ENCODE peak calls at places on chromosomes 12 and 14, in four cellular contexts. O is NCI-H1092; F is CD4-positive, alpha-beta memory T cell; Q is H4. W is an unnamed sample.

GRCh38 chr14:21241218-21241819 is 27.9 kb downstream of the HNRNPC start:
- DNase-seq in Q (no peak), O (no peak), F (peak), W (no peak)

GRCh38 chr12:85322715-85323114 is 42.7 kb downstream of the ALX1 start:
- DNase-seq in O (no peak), F (no peak), Q (peak), W (no peak)

GRCh38 chr12:116532428-116532827 is 26.8 kb upstream of the MAP1LC3B2 start:
- DNase-seq in F (no peak), O (no peak), Q (no peak), W (no peak)

GRCh38 chr12:88299567-88300101 is 157.5 kb downstream of the TMTC3 start:
- DNase-seq in F (no peak), Q (peak), O (no peak), W (no peak)

GRCh38 chr12:120642086-120642485 is 1.7 kb downstream of the CABP1 start:
- DNase-seq in Q (no peak), O (no peak), F (no peak), W (no peak)

GRCh38 chr14:35944847-35945246 is 118.7 kb downstream of the BRMS1L start:
- DNase-seq in O (no peak), Q (peak), F (no peak), W (peak)

GRCh38 chr12:122795807-122796206 is 21.4 kb downstream of the CCDC62 start:
- DNase-seq in F (no peak), Q (no peak), O (no peak), W (no peak)

GRCh38 chr14:22973217-22974032 is 8.9 kb downstream of the AJUBA start:
- DNase-seq in Q (peak), F (peak), O (no peak), W (peak)

GRCh38 chr12:43226151-43226550 is 325.9 kb downstream of the ADAMTS20 start:
- DNase-seq in O (no peak), F (no peak), Q (no peak), W (no peak)

GRCh38 chr14:54369343-54369742 is 27.5 kb upstream of the CDKN3 start:
- DNase-seq in F (no peak), O (no peak), Q (no peak), W (no peak)

GRCh38 chr14:96090441-96091148 is 51.4 kb downstream of the C14orf132 start:
- DNase-seq in F (no peak), Q (peak), O (peak), W (no peak)

GRCh38 chr12:124792961-124793441 is 70.7 kb downstream of the SCARB1 start:
- DNase-seq in Q (no peak), O (no peak), F (no peak), W (no peak)

GRCh38 chr12:106113042-106113441 is 25.7 kb downstream of the NUAK1 start:
- DNase-seq in O (no peak), Q (peak), F (no peak), W (no peak)

GRCh38 chr14:22411398-22411797 is 177.6 kb downstream of the DAD1 start:
- DNase-seq in Q (no peak), O (no peak), F (no peak), W (no peak)

GRCh38 chr14:60188115-60188514 is 22.9 kb upstream of the DHRS7 start:
- DNase-seq in Q (no peak), F (no peak), O (peak), W (no peak)

GRCh38 chr14:73718742-73719251 is 4.6 kb upstream of the PNMA1 start:
- DNase-seq in Q (no peak), F (no peak), O (no peak), W (no peak)

GRCh38 chr12:12954361-12954760 is 2.4 kb upstream of the GPRC5D start:
- DNase-seq in F (no peak), O (no peak), Q (no peak), W (no peak)

GRCh38 chr12:11510671-11511070 is 115.3 kb upstream of the PRB2 start:
- DNase-seq in O (no peak), F (no peak), Q (no peak), W (no peak)

GRCh38 chr12:10941916-10942607 is 3.0 kb upstream of the TAS2R14 start:
- DNase-seq in Q (peak), F (no peak), O (no peak), W (peak)

GRCh38 chr12:989751-990278 is 1.2 kb upstream of the ERC1 start:
- DNase-seq in Q (peak), O (peak), F (no peak), W (peak)

GRCh38 chr12:11798856-11799530 is 149.5 kb downstream of the ETV6 start:
- DNase-seq in O (no peak), Q (peak), F (no peak), W (peak)

GRCh38 chr14:75279739-75280447 is 1.3 kb downstream of the FOS start:
- DNase-seq in F (peak), Q (no peak), O (no peak), W (no peak)

GRCh38 chr12:104049278-104050257 is at the start of gene GLT8D2:
- DNase-seq in O (no peak), F (no peak), Q (peak), W (no peak)

GRCh38 chr14:105153331-105153731 is 15.2 kb downstream of the JAG2 start:
- DNase-seq in F (no peak), O (no peak), Q (no peak), W (no peak)

GRCh38 chr14:103361868-103362267 is 23.3 kb upstream of the MARK3 start:
- DNase-seq in F (no peak), Q (peak), O (no peak), W (no peak)

GRCh38 chr12:124175731-124176130 is 119.2 kb upstream of the RFLNA start:
- DNase-seq in Q (no peak), F (no peak), O (no peak), W (no peak)

GRCh38 chr12:48198619-48198973 is 4.5 kb downstream of the OR10AD1 start:
- DNase-seq in F (no peak), Q (no peak), O (no peak), W (no peak)

GRCh38 chr12:33546004-33546403 is 106.4 kb upstream of the SYT10 start:
- DNase-seq in Q (no peak), F (no peak), O (no peak), W (no peak)

GRCh38 chr12:6843118-6843902 is 2.6 kb downstream of the GNB3 start:
- DNase-seq in F (no peak), Q (no peak), O (no peak), W (no peak)

GRCh38 chr14:89810101-89810500 is 144.4 kb downstream of the EFCAB11 start:
- DNase-seq in Q (no peak), F (no peak), O (no peak), W (no peak)

GRCh38 chr14:35254736-35255135 is 37.4 kb upstream of the PSMA6 start:
- DNase-seq in Q (no peak), O (no peak), F (no peak), W (no peak)

GRCh38 chr12:1594045-1594294 is 411 bp downstream of the FBXL14 start:
- DNase-seq in Q (peak), F (no peak), O (peak), W (no peak)

GRCh38 chr14:105877645-105878044 is 351.3 kb downstream of the TMEM121 start:
- DNase-seq in O (no peak), Q (no peak), F (no peak), W (no peak)

GRCh38 chr12:110075880-110076279 is 27.6 kb upstream of the C12orf76 start:
- DNase-seq in F (no peak), Q (no peak), O (no peak), W (no peak)

GRCh38 chr12:108734200-108734906 is 3.0 kb upstream of the CORO1C start:
- DNase-seq in O (no peak), F (no peak), Q (peak), W (no peak)

GRCh38 chr14:37842106-37842505 is 246.7 kb downstream of the TTC6 start:
- DNase-seq in F (no peak), O (no peak), Q (no peak), W (no peak)